ENCODE peak calls at places on chromosomes 12 and 14, in five cellular contexts. K is GM06990, J is A673, Y is cardiac fibroblast, L is GM10248. B is an unnamed sample.

GRCh38 chr12:93790472-93791152 is 113.4 kb downstream of the CRADD start:
- DNase-seq in K (no peak), J (peak; percentile 72), Y (peak; percentile 88), L (no peak), B (no peak)

GRCh38 chr14:90419200-90419599 is 22.4 kb downstream of the CALM1 start:
- DNase-seq in K (no peak), J (peak; percentile 83), Y (peak; percentile 96), L (no peak), B (no peak)

GRCh38 chr12:70606001-70606400 is 31.2 kb downstream of the PTPRB start:
- DNase-seq in K (no peak), J (no peak), Y (no peak), L (no peak), B (no peak)

GRCh38 chr14:20630340-20631022 is 11.0 kb downstream of the OR6S1 start:
- DNase-seq in K (peak; percentile 51), J (peak; percentile 72), Y (peak; percentile 29), L (peak; percentile 33), B (no peak)

GRCh38 chr14:92960706-92961566 is 38.0 kb downstream of the CHGA start:
- DNase-seq in K (no peak), J (no peak), Y (peak; percentile 17), L (no peak), B (no peak)

GRCh38 chr14:100072783-100073346 is 7.6 kb downstream of the EVL start:
- DNase-seq in K (peak; percentile 47), J (no peak), Y (no peak), L (peak; percentile 62), B (no peak)

GRCh38 chr14:52078093-52078492 is 9.2 kb upstream of the NID2 start:
- DNase-seq in K (no peak), J (no peak), Y (peak; percentile 50), L (no peak), B (no peak)

GRCh38 chr12:4960030-4960429 is 50.3 kb downstream of the KCNA1 start:
- DNase-seq in K (no peak), J (peak; percentile 37), Y (no peak), L (no peak), B (no peak)

GRCh38 chr14:37024166-37024565 is 148.2 kb downstream of the SLC25A21 start:
- DNase-seq in K (no peak), J (no peak), Y (no peak), L (no peak), B (no peak)

GRCh38 chr14:100589760-100590469 is 2.7 kb upstream of the BEGAIN start:
- DNase-seq in K (no peak), J (no peak), Y (no peak), L (no peak), B (no peak)

GRCh38 chr12:14803830-14804160 is 325 bp downstream of the C12orf60 start:
- DNase-seq in K (no peak), J (no peak), Y (no peak), L (no peak), B (no peak)

GRCh38 chr12:93565760-93566159 is 6.7 kb upstream of the SOCS2 start:
- DNase-seq in K (no peak), J (no peak), Y (no peak), L (no peak), B (no peak)

GRCh38 chr12:52203126-52203921 is 11.5 kb upstream of the KRT80 start:
- DNase-seq in K (no peak), J (peak; percentile 87), Y (peak; percentile 66), L (no peak), B (no peak)

GRCh38 chr14:101440511-101440910 is 120.8 kb upstream of the DIO3 start:
- DNase-seq in K (no peak), J (no peak), Y (no peak), L (no peak), B (no peak)

GRCh38 chr14:104290756-104291122 is 152.4 kb downstream of the KIF26A start:
- DNase-seq in K (no peak), J (no peak), Y (no peak), L (no peak), B (no peak)

DNA sequence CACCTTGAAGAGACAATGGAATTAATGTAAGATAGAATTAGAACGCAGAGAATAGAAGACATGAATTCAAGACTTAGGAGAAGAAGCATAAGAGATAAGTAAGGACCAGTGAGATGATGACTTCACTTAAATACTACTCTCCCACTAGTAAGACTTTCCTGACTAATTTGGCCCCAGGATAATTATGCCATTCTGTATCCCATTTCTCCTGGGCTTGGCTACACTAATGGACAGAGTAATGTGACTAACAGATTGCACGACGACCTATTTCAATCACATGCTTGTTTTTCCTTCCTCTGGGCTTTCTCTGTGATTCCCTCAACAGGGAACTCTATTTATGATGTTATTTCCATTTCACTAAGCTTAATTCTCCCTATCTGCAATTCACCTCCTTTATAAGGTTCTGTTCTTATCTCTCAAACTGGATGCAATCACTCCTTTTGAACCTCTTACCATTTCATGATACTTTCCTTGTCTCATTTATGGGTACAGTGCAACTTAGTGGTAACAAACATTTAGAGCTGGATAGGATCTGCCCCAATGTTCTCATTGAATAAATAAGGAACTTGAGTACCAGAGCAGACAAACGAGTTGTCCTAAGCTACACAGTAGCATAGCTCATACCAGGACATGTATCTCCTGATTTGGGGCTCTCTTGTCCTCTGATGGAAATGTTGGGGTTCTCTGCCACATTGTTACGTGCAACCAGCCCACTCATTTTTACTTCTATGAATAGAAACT is 102.7 kb downstream of the BTG1 start:
- DNase-seq in K (no peak), J (no peak), Y (no peak), L (no peak), B (no peak)
- TF ChIP-seq CTCF in K (no peak), J (no peak), Y (no peak), L (no peak), B (no peak)

DNA sequence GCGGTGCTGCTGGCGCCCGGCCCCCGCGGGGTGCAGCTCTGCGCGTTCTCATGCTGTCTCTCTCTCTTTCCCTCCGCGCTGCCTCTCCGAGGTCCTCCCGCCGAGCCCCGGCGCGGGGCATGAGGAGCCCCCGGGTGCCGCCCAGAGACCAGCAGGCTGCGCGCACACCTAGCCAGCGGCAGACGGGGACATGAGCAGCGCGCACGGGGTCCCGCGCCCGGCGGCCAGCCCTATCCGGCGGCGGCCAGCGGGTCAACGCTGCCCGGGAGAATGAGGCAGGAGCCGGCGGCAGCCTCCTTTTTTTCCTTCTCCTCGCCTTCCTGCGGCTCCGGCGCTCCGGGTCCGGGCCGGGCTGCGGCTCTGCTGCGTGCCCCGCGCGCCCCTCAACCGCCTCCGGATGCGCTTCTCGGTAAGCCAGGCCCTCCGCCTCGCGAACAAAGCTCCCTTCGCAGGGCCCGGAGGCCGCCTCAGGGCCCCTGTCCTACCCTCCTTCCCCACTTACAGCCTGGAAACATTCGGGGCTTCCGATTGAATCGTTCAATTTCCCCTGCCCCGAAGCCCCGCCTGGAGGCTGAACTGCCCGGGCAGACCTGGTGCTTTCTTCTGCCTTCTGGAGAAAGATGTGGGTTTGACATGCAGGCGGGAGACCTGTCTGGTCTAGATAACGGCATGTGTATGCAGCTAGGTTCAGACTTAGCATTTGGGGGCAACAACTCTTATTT is at the start of gene TUNAR:
- DNase-seq in K (no peak), J (peak; percentile 10), Y (no peak), L (no peak), B (no peak)
- TF ChIP-seq CTCF in K (no peak), J (no peak), Y (peak; percentile 37), L (no peak), B (no peak)

GRCh38 chr14:24299255-24300191 is at the start of the genes DHRS1 and NOP9:
- DNase-seq in K (peak; percentile 93), J (peak; percentile 90), Y (peak; percentile 87), L (peak; percentile 96), B (peak; percentile 71)
- TF ChIP-seq CTCF in K (no peak), J (no peak), Y (no peak), L (no peak), B (no peak)

GRCh38 chr12:109394891-109395290 is 47.2 kb downstream of the MYO1H start:
- DNase-seq in K (no peak), J (no peak), Y (no peak), L (no peak), B (no peak)

GRCh38 chr12:109389146-109389545 is 41.4 kb downstream of the MYO1H start:
- DNase-seq in K (no peak), J (peak; percentile 54), Y (no peak), L (no peak), B (no peak)

GRCh38 chr12:109388167-109388563 is 40.5 kb downstream of the MYO1H start:
- DNase-seq in K (no peak), J (no peak), Y (no peak), L (no peak), B (no peak)

DNA sequence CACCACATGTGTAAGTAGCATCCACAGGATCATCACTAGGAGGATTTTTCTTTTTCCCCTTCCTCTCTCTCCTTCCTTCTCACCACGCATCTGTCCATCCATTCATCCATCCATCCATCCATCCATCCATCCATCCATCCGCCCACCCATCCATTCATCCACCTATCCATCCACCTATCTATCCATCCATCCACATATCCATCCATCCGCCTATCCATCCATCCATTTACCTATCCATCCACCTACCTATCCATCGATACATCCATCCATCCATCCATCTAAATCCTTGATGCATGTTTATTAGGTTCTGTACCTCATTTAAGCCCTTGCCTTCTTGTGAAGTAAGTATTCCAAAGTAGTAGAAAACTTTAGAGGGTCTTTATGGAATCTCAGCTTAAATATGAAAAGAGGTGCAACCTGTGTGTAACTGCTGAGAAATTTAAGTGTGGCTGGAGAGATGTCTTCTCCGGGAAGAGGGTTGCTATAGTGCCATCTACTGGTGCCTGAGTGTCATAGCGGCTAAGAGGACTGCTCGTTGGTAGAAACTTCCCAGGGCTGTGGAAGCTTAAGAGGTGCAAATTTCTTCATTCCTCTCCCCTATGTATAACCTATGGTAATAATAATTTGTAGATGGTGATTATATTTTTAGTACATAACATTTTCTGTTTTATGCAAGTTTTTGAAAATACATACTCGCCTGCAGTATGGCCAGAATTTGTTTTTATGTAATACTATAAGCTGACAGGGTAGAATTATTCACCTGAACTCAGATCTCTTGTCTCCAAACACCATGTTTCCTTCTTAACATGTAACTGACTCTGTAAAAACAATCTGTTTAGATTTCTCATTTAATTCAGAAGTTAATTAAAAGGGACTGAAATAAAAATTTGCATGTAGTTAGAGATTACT is 46.0 kb downstream of the MYO1H start:
- DNase-seq in K (no peak), J (peak; percentile 74), Y (peak; percentile 73), L (peak; percentile 79), B (no peak)
- TF ChIP-seq CTCF in K (peak; percentile 92), J (peak; percentile 90), Y (peak; percentile 94), L (peak; percentile 91), B (peak; percentile 69)

GRCh38 chr14:80636071-80636470 is 305.5 kb downstream of the CEP128 start:
- DNase-seq in K (no peak), J (no peak), Y (peak; percentile 19), L (no peak), B (no peak)
- TF ChIP-seq CTCF in K (no peak), J (peak; percentile 43), Y (peak; percentile 33), L (no peak), B (no peak)

DNA sequence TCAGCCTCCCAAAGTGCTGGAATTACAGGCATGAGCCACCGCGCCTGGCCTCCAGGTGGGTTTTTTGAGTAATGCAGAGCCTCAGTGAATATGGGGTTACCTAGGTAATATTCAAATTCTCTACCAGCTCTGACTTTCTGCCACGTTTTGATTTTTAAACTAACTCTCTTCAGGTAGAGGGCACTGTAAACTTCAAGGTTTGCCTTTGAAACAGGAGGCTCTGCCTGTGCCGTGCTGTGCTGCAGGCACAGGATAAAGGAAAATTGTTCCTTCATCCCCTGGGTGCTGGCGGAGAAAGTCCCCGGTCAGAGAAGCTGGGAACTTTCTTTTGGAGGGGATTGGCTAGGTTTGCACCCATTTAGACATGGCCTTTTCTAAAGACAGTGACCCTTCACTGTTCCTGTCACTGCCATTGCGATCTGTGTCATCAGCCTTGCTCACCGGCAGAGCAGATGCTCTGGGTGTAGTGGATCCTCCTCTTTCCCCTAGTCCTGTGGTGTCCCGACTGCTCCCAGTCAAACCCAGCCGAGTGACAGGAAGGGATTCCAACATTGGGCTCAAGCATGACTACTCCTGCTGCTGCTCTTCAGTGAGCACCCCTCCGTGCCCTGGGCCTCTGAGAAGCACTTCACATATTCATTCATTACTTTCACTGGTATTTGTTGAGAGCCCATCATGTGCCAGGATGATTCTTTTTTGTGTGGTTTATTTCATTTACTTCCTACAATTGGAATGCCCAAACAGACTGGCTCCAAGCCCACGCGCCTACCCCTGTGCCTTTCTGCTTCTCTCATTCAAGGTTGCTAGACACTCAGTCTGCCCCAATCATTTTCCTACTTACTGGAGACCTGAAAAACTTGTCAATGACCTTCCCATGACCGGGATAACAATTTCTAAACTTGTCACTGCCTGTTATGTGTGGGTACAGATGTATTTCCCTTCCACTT is 103.6 kb downstream of the TMEM30B start:
- DNase-seq in K (no peak), J (no peak), Y (no peak), L (no peak), B (no peak)
- TF ChIP-seq CTCF in K (no peak), J (no peak), Y (no peak), L (no peak), B (no peak)